ENCODE peak calls at places on chromosomes 16 and 17, in four cellular contexts. Y, E, D and Q are unnamed samples.

GRCh38 chr16:65617421-65617820 is 495.6 kb upstream of the CDH11 start:
- DNase-seq in D (no peak), Y (no peak), E (no peak), Q (no peak)

GRCh38 chr17:4028436-4028835 is 64.2 kb upstream of the ATP2A3 start:
- DNase-seq in D (no peak), Y (no peak), E (no peak), Q (no peak)

GRCh38 chr17:44831270-44831770 is 1.2 kb upstream of the GJC1 start:
- DNase-seq in Y (no peak), D (no peak), E (no peak), Q (no peak)

GRCh38 chr16:67499159-67499558 is 15.8 kb upstream of the AGRP start:
- DNase-seq in D (peak), Y (no peak), E (peak), Q (no peak)

GRCh38 chr16:27374794-27375499 is 27.0 kb upstream of the IL21R start:
- DNase-seq in D (peak), E (peak), Y (peak), Q (peak)

GRCh38 chr17:4161179-4161559 is 18.2 kb downstream of the CYB5D2 start:
- DNase-seq in Y (peak), D (peak), E (peak), Q (peak)

GRCh38 chr16:17320009-17320408 is 150.8 kb downstream of the XYLT1 start:
- DNase-seq in Y (no peak), D (no peak), E (no peak), Q (no peak)

GRCh38 chr16:14957576-14958322 is 17.1 kb upstream of the PDXDC1 start:
- DNase-seq in E (no peak), D (no peak), Y (no peak), Q (no peak)

GRCh38 chr17:75876190-75876937 is 2.0 kb downstream of the TRIM47 start:
- DNase-seq in Y (no peak), D (no peak), E (no peak), Q (no peak)

GRCh38 chr17:67245694-67246397 is 850 bp upstream of the HELZ start:
- DNase-seq in E (no peak), D (no peak), Y (no peak), Q (no peak)

GRCh38 chr16:30353438-30354129 is 1.5 kb downstream of the CD2BP2 start:
- DNase-seq in E (no peak), Y (no peak), D (no peak), Q (no peak)

GRCh38 chr17:57305918-57306317 is 49.6 kb downstream of the MSI2 start:
- DNase-seq in D (no peak), E (no peak), Y (no peak), Q (no peak)

GRCh38 chr17:45432405-45433113 is at the start of gene ARHGAP27:
- DNase-seq in Y (no peak), D (no peak), E (peak), Q (no peak)

GRCh38 chr17:76969598-76970172 is 101.5 kb downstream of the MGAT5B start:
- DNase-seq in Y (no peak), E (no peak), D (no peak), Q (no peak)

GRCh38 chr17:2070241-2071023 is 15.5 kb downstream of the HIC1 start:
- DNase-seq in E (no peak), D (no peak), Y (no peak), Q (no peak)

DNA sequence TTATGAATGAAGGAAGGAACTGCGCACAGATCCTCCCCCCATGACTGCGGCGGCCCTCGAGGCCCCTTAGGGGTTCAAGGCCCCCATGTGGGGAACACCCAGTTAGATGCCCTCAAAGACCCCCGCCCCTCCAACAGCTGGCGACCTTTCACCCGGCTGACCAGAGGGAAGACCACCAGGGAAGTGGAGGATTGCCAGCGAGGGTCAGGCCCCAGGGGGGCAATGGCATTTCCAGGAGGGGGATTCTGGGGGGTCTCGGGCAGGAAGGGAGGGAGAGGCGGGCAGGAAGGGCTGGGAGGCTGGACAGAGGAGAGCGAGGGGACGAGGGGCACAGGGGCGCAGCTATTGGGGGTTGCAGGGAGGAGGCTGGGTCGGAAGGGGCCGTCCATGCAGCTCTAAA is 139.6 kb downstream of the C16orf95 start:
- DNase-seq in D (no peak), Y (no peak), E (no peak), Q (no peak)
- H3K4me3 ChIP-seq in D (no peak), Y (no peak), E (no peak), Q (no peak)

GRCh38 chr16:87017388-87018012 is 299.7 kb downstream of the C16orf95 start:
- DNase-seq in E (peak), D (peak), Y (peak), Q (peak)
- TF ChIP-seq CTCF in E (peak), D (peak), Y (peak), Q (peak)

GRCh38 chr17:40576113-40576740 is 11.0 kb upstream of the CCR7 start:
- DNase-seq in D (no peak), E (no peak), Y (no peak), Q (no peak)
- H3K4me3 ChIP-seq in D (no peak), E (no peak), Y (no peak), Q (no peak)

GRCh38 chr17:33292184-33292980 is 713 bp downstream of the ASIC2 start:
- DNase-seq in D (no peak), Y (no peak), E (peak), Q (peak)
- TF ChIP-seq CTCF in D (peak), Y (peak), E (no peak), Q (no peak)

GRCh38 chr17:29138184-29138955 is 41.8 kb downstream of the MYO18A start:
- DNase-seq in E (peak), D (no peak), Y (peak), Q (no peak)
- H3K4me3 ChIP-seq in E (no peak), D (peak), Y (no peak), Q (no peak)

DNA sequence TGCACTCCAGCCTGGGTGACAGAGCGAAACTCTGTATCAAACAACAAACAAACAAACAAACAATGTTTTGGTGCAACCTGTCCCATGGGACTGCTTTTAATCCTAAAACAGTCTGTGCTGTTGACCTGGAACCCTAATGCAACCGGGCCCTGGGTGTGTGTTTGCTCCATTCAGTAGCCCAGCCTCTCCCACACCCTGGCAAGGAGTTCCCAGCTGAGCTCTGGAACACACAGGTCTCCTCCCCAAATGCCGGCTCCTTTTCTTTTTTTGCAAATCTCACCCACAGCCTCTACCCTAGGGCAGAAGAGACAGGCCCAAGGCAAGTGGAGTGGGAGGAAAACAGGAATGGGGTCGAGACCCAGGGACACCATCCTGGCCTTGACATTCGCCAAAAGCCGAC is 29.8 kb upstream of the RASD1 start:
- DNase-seq in E (no peak), D (no peak), Y (no peak), Q (no peak)
- TF ChIP-seq CTCF in E (no peak), D (no peak), Y (no peak), Q (no peak)